ENCODE peak calls at places on chromosome 14, in ten cellular contexts. Q is left ventricle myocardium inferior, Z is mammary epithelial cell, C is brain microvascular endothelial cell, L is heart right ventricle, S is HL-60, F is AG04449, T is pancreas, O is fibroblast of pulmonary artery, N is upper lobe of right lung. X is an unnamed sample.

GRCh38 chr14:51666831-51667230 is 15.1 kb downstream of the FRMD6 start:
- DNase-seq in Q (no peak), Z (no peak), C (no peak), L (no peak), S (no peak), F (no peak), T (no peak), O (no peak), N (no peak), X (no peak)

GRCh38 chr14:36910578-36910977 is 248.9 kb downstream of the PAX9 start:
- DNase-seq in Q (no peak), Z (no peak), C (no peak), L (no peak), S (no peak), F (no peak), T (no peak), O (no peak), N (no peak), X (no peak)

GRCh38 chr14:55781046-55781445 is 201.0 kb downstream of the KTN1 start:
- DNase-seq in Q (no peak), Z (no peak), C (peak; percentile 84), L (no peak), S (no peak), F (no peak), T (no peak), O (peak; percentile 38), N (no peak), X (peak; percentile 56)

GRCh38 chr14:100825691-100826331 is at the start of gene MEG3:
- DNase-seq in Q (peak; percentile 35), Z (no peak), C (peak; percentile 76), L (peak; percentile 52), S (no peak), F (peak; percentile 28), T (no peak), O (peak; percentile 87), N (no peak), X (peak; percentile 85)

GRCh38 chr14:101508948-101509729 is 52.2 kb upstream of the DIO3 start:
- DNase-seq in Q (peak; percentile 5), Z (no peak), C (no peak), L (no peak), S (no peak), F (no peak), T (peak; percentile 37), O (no peak), N (peak; percentile 53), X (no peak)

GRCh38 chr14:29461131-29461530 is 466.5 kb downstream of the PRKD1 start:
- DNase-seq in Q (no peak), Z (no peak), C (no peak), L (no peak), S (no peak), F (no peak), T (no peak), O (no peak), N (no peak), X (no peak)

GRCh38 chr14:80546056-80546854 is 335.0 kb upstream of the DIO2 start:
- DNase-seq in Q (no peak), Z (no peak), C (no peak), L (no peak), S (no peak), F (no peak), T (no peak), O (peak; percentile 7), N (no peak), X (no peak)

GRCh38 chr14:63203618-63204406 is 431 bp upstream of the RHOJ start:
- DNase-seq in Q (peak; percentile 79), Z (peak; percentile 93), C (peak; percentile 97), L (peak; percentile 60), S (peak; percentile 13), F (peak; percentile 69), T (no peak), O (peak; percentile 100), N (peak; percentile 68), X (peak; percentile 98)

GRCh38 chr14:99968156-99968920 is 96.9 kb upstream of the EVL start:
- DNase-seq in Q (no peak), Z (peak; percentile 62), C (peak; percentile 67), L (no peak), S (no peak), F (peak; percentile 59), T (no peak), O (peak; percentile 60), N (no peak), X (peak; percentile 92)

GRCh38 chr14:38022775-38023174 is 184.9 kb upstream of the SSTR1 start:
- DNase-seq in Q (no peak), Z (no peak), C (no peak), L (no peak), S (no peak), F (no peak), T (no peak), O (no peak), N (no peak), X (no peak)

GRCh38 chr14:71324767-71325272 is 417.6 kb downstream of the PCNX1 start:
- DNase-seq in Q (no peak), Z (peak; percentile 24), C (peak; percentile 6), L (no peak), S (peak; percentile 42), F (no peak), T (no peak), O (peak; percentile 72), N (no peak), X (no peak)

GRCh38 chr14:63564318-63564717 is 21.1 kb upstream of the PPP2R5E start:
- DNase-seq in Q (peak; percentile 18), Z (no peak), C (no peak), L (no peak), S (no peak), F (no peak), T (no peak), O (peak; percentile 36), N (no peak), X (no peak)

GRCh38 chr14:37122288-37122687 is 50.1 kb downstream of the SLC25A21 start:
- DNase-seq in Q (no peak), Z (peak; percentile 87), C (no peak), L (no peak), S (no peak), F (peak; percentile 33), T (no peak), O (peak; percentile 60), N (no peak), X (peak; percentile 86)

GRCh38 chr14:77098470-77099353 is 654 bp downstream of the CIPC start:
- DNase-seq in Q (peak; percentile 77), Z (no peak), C (no peak), L (peak; percentile 74), S (no peak), F (no peak), T (peak; percentile 83), O (no peak), N (peak; percentile 83), X (no peak)

DNA sequence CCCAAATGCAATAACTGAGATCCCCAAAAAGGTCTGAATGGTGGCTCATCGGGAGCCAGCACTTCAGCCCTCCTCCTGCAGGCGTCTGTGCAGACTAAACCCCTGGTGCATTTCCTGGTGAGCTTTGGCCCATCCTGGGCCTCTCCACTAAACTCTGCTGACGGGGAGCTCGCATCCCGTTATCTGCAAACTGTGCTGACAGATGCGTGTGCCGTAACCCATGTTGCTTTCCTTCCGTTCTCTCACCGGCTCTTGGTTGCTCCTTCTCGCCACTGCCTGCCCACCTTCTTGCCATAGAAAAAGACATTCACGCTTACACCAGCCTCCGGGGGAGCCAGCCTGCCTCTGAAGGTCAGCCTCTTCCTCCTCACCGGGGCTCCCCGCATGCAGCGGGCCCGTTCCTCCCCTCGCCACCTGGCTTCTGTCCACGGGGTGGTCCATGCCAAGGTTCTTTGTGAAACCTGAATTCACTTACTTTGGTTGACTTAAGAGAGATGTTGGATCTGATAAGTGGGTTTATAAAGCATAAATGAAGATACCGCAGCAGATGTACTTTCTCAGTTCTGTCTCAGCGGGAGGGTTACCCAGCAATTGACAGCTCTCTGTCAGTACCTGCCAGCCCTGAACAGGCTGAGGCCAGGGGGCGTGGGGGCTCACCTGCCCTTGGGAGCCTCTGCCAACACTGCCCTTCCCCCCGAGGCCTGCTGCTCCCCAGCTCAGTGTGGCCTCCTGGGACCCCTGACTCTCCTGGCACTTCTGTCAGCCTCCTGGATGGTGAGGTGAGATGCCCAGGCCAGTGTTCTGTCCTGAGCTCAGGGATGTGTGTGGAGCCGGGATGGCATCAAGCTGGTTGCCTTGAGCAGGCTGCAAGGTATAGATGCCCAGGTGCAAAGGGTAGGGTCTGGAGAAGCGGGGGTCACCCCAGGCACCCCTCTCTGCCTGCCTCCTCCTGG is 14.2 kb downstream of the ZFYVE21 start:
- DNase-seq in Q (no peak), Z (no peak), C (no peak), L (peak; percentile 15), S (no peak), F (no peak), T (peak; percentile 74), O (no peak), N (no peak), X (no peak)
- H3K4me3 ChIP-seq in Q (no peak overlapping the region), Z (no peak overlapping the region), C (no peak overlapping the region), L (no peak overlapping the region), S (no peak overlapping the region), F (no peak overlapping the region), T (no peak overlapping the region), O (no peak overlapping the region), N (no peak overlapping the region), X (no peak overlapping the region)

DNA sequence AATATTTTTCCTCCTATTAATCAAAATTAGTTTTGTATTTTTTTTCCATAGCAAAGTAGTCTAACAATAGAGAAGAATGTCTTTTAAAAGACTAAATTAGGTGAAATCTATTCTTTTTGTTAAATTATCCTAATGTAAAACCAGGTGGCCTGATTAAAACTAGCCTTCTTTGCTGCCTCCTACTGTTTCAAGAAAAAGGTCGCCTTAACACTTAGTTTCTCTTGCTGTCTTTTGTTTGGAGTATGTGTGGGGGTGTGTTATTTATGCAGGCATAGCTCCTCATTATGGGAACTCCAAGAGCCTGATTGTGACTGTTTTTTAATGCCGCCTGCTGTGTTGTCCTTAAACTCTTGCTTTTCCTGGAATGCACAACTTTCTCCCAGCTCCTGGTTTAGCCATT is 855.3 kb downstream of the DIO2 start:
- DNase-seq in Q (no peak), Z (no peak), C (no peak), L (no peak), S (no peak), F (no peak), T (no peak), O (peak; percentile 23), N (no peak), X (peak; percentile 31)
- TF ChIP-seq CTCF in Q (no peak), Z (peak; percentile 4), C (peak; percentile 31), L (no peak), S (no peak), F (no peak), T (no peak), O (peak; percentile 23), N (no peak), X (peak; percentile 36)

GRCh38 chr14:91396959-91397815 is 20.4 kb downstream of the CCDC88C start:
- DNase-seq in Q (no peak), Z (no peak), C (no peak), L (no peak), S (peak; percentile 88), F (no peak), T (no peak), O (no peak), N (no peak), X (no peak)
- H3K4me3 ChIP-seq in Q (no peak overlapping the region), Z (no peak overlapping the region), C (no peak overlapping the region), L (no peak overlapping the region), S (no peak overlapping the region), F (no peak overlapping the region), T (no peak overlapping the region), O (no peak overlapping the region), N (no peak overlapping the region), X (no peak overlapping the region)

GRCh38 chr14:69325646-69326265 is 65.8 kb downstream of the GALNT16 start:
- DNase-seq in Q (no peak), Z (no peak), C (no peak), L (no peak), S (no peak), F (no peak), T (peak; percentile 5), O (no peak), N (peak; percentile 25), X (no peak)
- TF ChIP-seq CTCF in Q (no peak), Z (peak; percentile 16), C (peak; percentile 33), L (no peak), S (no peak), F (no peak), T (no peak), O (peak; percentile 21), N (no peak), X (no peak)